ENCODE peak calls at places on chromosomes 16 and 17, in seven cellular contexts. One of them, this sample, is unnamed.

GRCh38 chr16:85390511-85391174 is 222.5 kb upstream of the GSE1 start:
- DNase-seq in neural crest cell: no peak
- DNase-seq in Caco-2: peak
- DNase-seq in upper lobe of left lung: peak
- DNase-seq in A172: peak
- DNase-seq in NCI-H345: peak
- DNase-seq in OCI-M1: no peak
- DNase-seq in this sample: no peak

GRCh38 chr17:57531648-57532486 is 213.2 kb downstream of the CCDC182 start:
- DNase-seq in neural crest cell: no peak
- DNase-seq in Caco-2: no peak
- DNase-seq in upper lobe of left lung: no peak
- DNase-seq in A172: no peak
- DNase-seq in NCI-H345: no peak
- DNase-seq in OCI-M1: no peak
- DNase-seq in this sample: no peak

GRCh38 chr16:1812732-1813163 is 13.9 kb downstream of the HAGH start:
- DNase-seq in neural crest cell: peak
- DNase-seq in Caco-2: no peak
- DNase-seq in upper lobe of left lung: peak
- DNase-seq in A172: peak
- DNase-seq in NCI-H345: peak
- DNase-seq in OCI-M1: peak
- DNase-seq in this sample: peak

GRCh38 chr16:3295209-3295608 is 10.0 kb downstream of the TIGD7 start:
- DNase-seq in neural crest cell: no peak
- DNase-seq in Caco-2: no peak
- DNase-seq in upper lobe of left lung: peak
- DNase-seq in A172: no peak
- DNase-seq in NCI-H345: no peak
- DNase-seq in OCI-M1: no peak
- DNase-seq in this sample: no peak

GRCh38 chr17:27623578-27623977 is 7.4 kb upstream of the LGALS9 start:
- DNase-seq in neural crest cell: no peak
- DNase-seq in Caco-2: no peak
- DNase-seq in upper lobe of left lung: no peak
- DNase-seq in A172: no peak
- DNase-seq in NCI-H345: no peak
- DNase-seq in OCI-M1: no peak
- DNase-seq in this sample: no peak

GRCh38 chr17:35630530-35631148 is 43.5 kb downstream of the AP2B1 start:
- DNase-seq in neural crest cell: no peak
- DNase-seq in Caco-2: no peak
- DNase-seq in upper lobe of left lung: no peak
- DNase-seq in A172: peak
- DNase-seq in NCI-H345: no peak
- DNase-seq in OCI-M1: no peak
- DNase-seq in this sample: no peak

GRCh38 chr17:12579245-12579644 is 86.4 kb upstream of the MYOCD start:
- DNase-seq in neural crest cell: no peak
- DNase-seq in Caco-2: no peak
- DNase-seq in upper lobe of left lung: no peak
- DNase-seq in A172: no peak
- DNase-seq in NCI-H345: no peak
- DNase-seq in OCI-M1: no peak
- DNase-seq in this sample: no peak

GRCh38 chr17:17837380-17837821 is 615 bp upstream of the SREBF1 start:
- DNase-seq in neural crest cell: no peak
- DNase-seq in Caco-2: peak
- DNase-seq in upper lobe of left lung: no peak
- DNase-seq in A172: peak
- DNase-seq in NCI-H345: no peak
- DNase-seq in OCI-M1: peak
- DNase-seq in this sample: no peak

GRCh38 chr16:10514369-10515055 is 65.9 kb downstream of the EMP2 start:
- DNase-seq in neural crest cell: peak
- DNase-seq in Caco-2: no peak
- DNase-seq in upper lobe of left lung: no peak
- DNase-seq in A172: peak
- DNase-seq in NCI-H345: peak
- DNase-seq in OCI-M1: peak
- DNase-seq in this sample: peak

GRCh38 chr17:59513934-59514841 is 51.2 kb upstream of the DHX40 start:
- DNase-seq in neural crest cell: no peak
- DNase-seq in Caco-2: no peak
- DNase-seq in upper lobe of left lung: no peak
- DNase-seq in A172: peak
- DNase-seq in NCI-H345: peak
- DNase-seq in OCI-M1: peak
- DNase-seq in this sample: no peak

GRCh38 chr16:65122974-65123845 is 1.3 kb upstream of the CDH11 start:
- DNase-seq in neural crest cell: peak
- DNase-seq in Caco-2: no peak
- DNase-seq in upper lobe of left lung: peak
- DNase-seq in A172: peak
- DNase-seq in NCI-H345: no peak
- DNase-seq in OCI-M1: no peak
- DNase-seq in this sample: no peak

GRCh38 chr16:86733526-86734254 is 155.3 kb downstream of the FOXL1 start:
- DNase-seq in neural crest cell: no peak
- DNase-seq in Caco-2: no peak
- DNase-seq in upper lobe of left lung: no peak
- DNase-seq in A172: no peak
- DNase-seq in NCI-H345: no peak
- DNase-seq in OCI-M1: no peak
- DNase-seq in this sample: no peak

GRCh38 chr17:10754109-10754508 is 24.3 kb upstream of the TMEM220 start:
- DNase-seq in neural crest cell: peak
- DNase-seq in Caco-2: peak
- DNase-seq in upper lobe of left lung: no peak
- DNase-seq in A172: peak
- DNase-seq in NCI-H345: no peak
- DNase-seq in OCI-M1: peak
- DNase-seq in this sample: peak

GRCh38 chr17:73933871-73934270 is 269.6 kb upstream of the RPL38 start:
- DNase-seq in neural crest cell: no peak
- DNase-seq in Caco-2: no peak
- DNase-seq in upper lobe of left lung: no peak
- DNase-seq in A172: peak
- DNase-seq in NCI-H345: no peak
- DNase-seq in OCI-M1: no peak
- DNase-seq in this sample: no peak

GRCh38 chr16:15682105-15682570 is 32.1 kb downstream of the NDE1 start:
- DNase-seq in neural crest cell: peak
- DNase-seq in Caco-2: peak
- DNase-seq in upper lobe of left lung: no peak
- DNase-seq in A172: peak
- DNase-seq in NCI-H345: no peak
- DNase-seq in OCI-M1: peak
- DNase-seq in this sample: peak

GRCh38 chr17:7704601-7705268 is at the start of gene EFNB3:
- DNase-seq in neural crest cell: no peak
- DNase-seq in Caco-2: no peak
- DNase-seq in upper lobe of left lung: peak
- DNase-seq in A172: peak
- DNase-seq in NCI-H345: peak
- DNase-seq in OCI-M1: no peak
- DNase-seq in this sample: no peak

GRCh38 chr17:9890124-9890523 is 14.9 kb downstream of the RCVRN start:
- DNase-seq in neural crest cell: peak
- DNase-seq in Caco-2: no peak
- DNase-seq in upper lobe of left lung: no peak
- DNase-seq in A172: peak
- DNase-seq in NCI-H345: no peak
- DNase-seq in OCI-M1: peak
- DNase-seq in this sample: peak

GRCh38 chr16:19884611-19885455 is at the start of gene GPRC5B:
- DNase-seq in neural crest cell: peak
- DNase-seq in Caco-2: peak
- DNase-seq in upper lobe of left lung: peak
- DNase-seq in A172: no peak
- DNase-seq in NCI-H345: peak
- DNase-seq in OCI-M1: no peak
- DNase-seq in this sample: peak